ENCODE peak calls at places on chromosomes 2 and 18, in nine cellular contexts. A, T, L, F, R, P, C, W and X are unnamed samples.

GRCh38 chr2:239465017-239466001 is 64.5 kb upstream of the HDAC4 start:
- DNase-seq in A (peak; percentile 88), T (no peak), L (no peak), F (peak; percentile 37), R (peak; percentile 52), P (peak; percentile 92), C (peak; percentile 13), W (peak; percentile 85), X (no peak)

GRCh38 chr2:127414855-127415592 is 3.2 kb upstream of the PROC start:
- DNase-seq in A (no peak), T (no peak), L (no peak), F (no peak), R (no peak), P (peak; percentile 43), C (no peak), W (no peak), X (no peak)

GRCh38 chr2:127649684-127650040 is 3.7 kb downstream of the GPR17 start:
- DNase-seq in A (peak; percentile 79), T (peak; percentile 84), L (peak; percentile 89), F (peak; percentile 90), R (no peak), P (peak; percentile 83), C (peak; percentile 88), W (peak; percentile 89), X (peak; percentile 89)

GRCh38 chr2:203822240-203822639 is 45.3 kb upstream of the CTLA4 start:
- DNase-seq in A (no peak), T (no peak), L (no peak), F (no peak), R (no peak), P (no peak), C (no peak), W (no peak), X (no peak)

GRCh38 chr2:239657992-239658391 is 257.2 kb upstream of the HDAC4 start:
- DNase-seq in A (no peak), T (no peak), L (no peak), F (peak; percentile 4), R (no peak), P (no peak), C (no peak), W (no peak), X (no peak)

GRCh38 chr2:148013879-148014278 is 6.7 kb downstream of the ORC4 start:
- DNase-seq in A (no peak), T (no peak), L (no peak), F (no peak), R (no peak), P (no peak), C (no peak), W (no peak), X (no peak)

GRCh38 chr2:109715302-109715937 is 78.7 kb upstream of the RGPD5 start:
- DNase-seq in A (no peak), T (no peak), L (peak; percentile 54), F (no peak), R (no peak), P (no peak), C (peak; percentile 45), W (no peak), X (peak; percentile 28)

GRCh38 chr2:239220363-239220762 is 180.5 kb downstream of the HDAC4 start:
- DNase-seq in A (no peak), T (no peak), L (no peak), F (no peak), R (no peak), P (no peak), C (no peak), W (no peak), X (no peak)

GRCh38 chr2:201264472-201265173 is 4.3 kb downstream of the CASP8 start:
- DNase-seq in A (no peak), T (no peak), L (no peak), F (peak; percentile 40), R (no peak), P (no peak), C (no peak), W (no peak), X (no peak)

GRCh38 chr18:48391863-48392262 is 17.3 kb downstream of the ZBTB7C start:
- DNase-seq in A (no peak), T (no peak), L (no peak), F (no peak), R (no peak), P (no peak), C (peak; percentile 7), W (no peak), X (peak; percentile 9)

GRCh38 chr2:8614646-8615045 is 67.2 kb upstream of the ID2 start:
- DNase-seq in A (no peak), T (no peak), L (no peak), F (no peak), R (no peak), P (no peak), C (no peak), W (no peak), X (no peak)

GRCh38 chr2:8886876-8887275 is 49.5 kb upstream of the KIDINS220 start:
- DNase-seq in A (no peak), T (no peak), L (no peak), F (peak; percentile 23), R (no peak), P (no peak), C (no peak), W (no peak), X (no peak)

DNA sequence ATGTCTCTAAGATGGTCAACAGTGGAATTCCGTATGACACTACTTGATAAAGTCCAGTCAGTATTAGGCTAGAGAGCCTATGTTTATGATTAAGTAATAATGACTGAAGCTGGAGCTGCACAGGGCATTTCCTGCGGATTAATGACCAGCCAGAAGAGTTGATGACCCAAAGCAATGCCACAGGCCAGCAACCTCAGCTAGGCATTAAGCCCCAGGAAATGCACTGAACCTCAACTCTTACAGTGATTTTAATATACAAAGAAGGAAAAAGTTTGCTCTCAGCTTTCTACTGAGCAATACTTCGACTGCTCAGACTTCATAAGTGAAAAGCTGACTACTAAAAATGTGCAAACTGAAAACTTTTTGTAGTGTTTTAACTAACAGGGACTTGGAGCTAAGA is 3.9 kb downstream of the KCTD1 start:
- DNase-seq in A (no peak), T (no peak), L (no peak), F (no peak), R (no peak), P (no peak), C (no peak), W (no peak), X (no peak)
- H3K4me3 ChIP-seq in A (peak overlapping the region; percentile 75), T (peak overlapping the region; percentile 10), L (no peak overlapping the region), F (peak overlapping the region; percentile 37), R (no peak overlapping the region), P (no peak overlapping the region), C (no peak overlapping the region), W (no peak overlapping the region), X (no peak overlapping the region)

DNA sequence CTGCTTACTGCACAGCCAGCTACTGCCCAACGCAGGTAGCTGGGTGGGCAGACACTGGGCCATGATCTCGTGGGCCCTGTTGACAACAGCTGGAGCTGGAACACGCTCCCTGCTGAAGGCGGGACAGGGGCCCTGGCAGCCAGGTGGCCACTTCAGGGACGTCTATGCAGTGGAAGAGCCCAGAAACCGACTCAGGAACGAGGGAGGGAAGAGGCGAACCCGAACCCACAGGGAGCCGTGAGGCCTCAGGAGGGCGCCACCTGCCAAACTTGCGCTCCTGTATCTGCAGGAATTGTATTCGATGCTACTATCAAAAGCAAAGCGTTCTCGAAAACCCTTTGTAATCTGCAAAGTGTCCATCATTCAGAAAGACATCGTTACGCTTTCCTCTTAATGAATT is 198.4 kb downstream of the EIPR1 start:
- DNase-seq in A (no peak), T (peak; percentile 44), L (no peak), F (no peak), R (no peak), P (no peak), C (no peak), W (no peak), X (no peak)
- TF ChIP-seq CTCF in A (no peak), T (peak; percentile 56), L (peak; percentile 37), F (peak; percentile 41), R (peak; percentile 43), P (no peak), C (no peak), W (no peak), X (no peak)

GRCh38 chr2:234488913-234489451 is 7.9 kb downstream of the ARL4C start:
- DNase-seq in A (no peak), T (no peak), L (no peak), F (peak; percentile 53), R (no peak), P (no peak), C (no peak), W (no peak), X (no peak)

GRCh38 chr2:234492687-234493086 is 4.2 kb downstream of the ARL4C start:
- DNase-seq in A (no peak), T (no peak), L (no peak), F (peak; percentile 38), R (no peak), P (no peak), C (no peak), W (no peak), X (no peak)

GRCh38 chr2:234491281-234491680 is 5.6 kb downstream of the ARL4C start:
- DNase-seq in A (no peak), T (no peak), L (no peak), F (no peak), R (no peak), P (no peak), C (no peak), W (no peak), X (no peak)

GRCh38 chr2:234491897-234492296 is 5.0 kb downstream of the ARL4C start:
- DNase-seq in A (no peak), T (no peak), L (no peak), F (no peak), R (no peak), P (no peak), C (no peak), W (no peak), X (no peak)

GRCh38 chr2:234490239-234491074 is 6.4 kb downstream of the ARL4C start:
- DNase-seq in A (no peak), T (no peak), L (no peak), F (no peak), R (no peak), P (no peak), C (no peak), W (no peak), X (no peak)
- H3K4me3 ChIP-seq in A (no peak overlapping the region), T (no peak overlapping the region), L (no peak overlapping the region), F (peak overlapping the region; percentile 93), R (no peak overlapping the region), P (no peak overlapping the region), C (no peak overlapping the region), W (no peak overlapping the region), X (no peak overlapping the region)

DNA sequence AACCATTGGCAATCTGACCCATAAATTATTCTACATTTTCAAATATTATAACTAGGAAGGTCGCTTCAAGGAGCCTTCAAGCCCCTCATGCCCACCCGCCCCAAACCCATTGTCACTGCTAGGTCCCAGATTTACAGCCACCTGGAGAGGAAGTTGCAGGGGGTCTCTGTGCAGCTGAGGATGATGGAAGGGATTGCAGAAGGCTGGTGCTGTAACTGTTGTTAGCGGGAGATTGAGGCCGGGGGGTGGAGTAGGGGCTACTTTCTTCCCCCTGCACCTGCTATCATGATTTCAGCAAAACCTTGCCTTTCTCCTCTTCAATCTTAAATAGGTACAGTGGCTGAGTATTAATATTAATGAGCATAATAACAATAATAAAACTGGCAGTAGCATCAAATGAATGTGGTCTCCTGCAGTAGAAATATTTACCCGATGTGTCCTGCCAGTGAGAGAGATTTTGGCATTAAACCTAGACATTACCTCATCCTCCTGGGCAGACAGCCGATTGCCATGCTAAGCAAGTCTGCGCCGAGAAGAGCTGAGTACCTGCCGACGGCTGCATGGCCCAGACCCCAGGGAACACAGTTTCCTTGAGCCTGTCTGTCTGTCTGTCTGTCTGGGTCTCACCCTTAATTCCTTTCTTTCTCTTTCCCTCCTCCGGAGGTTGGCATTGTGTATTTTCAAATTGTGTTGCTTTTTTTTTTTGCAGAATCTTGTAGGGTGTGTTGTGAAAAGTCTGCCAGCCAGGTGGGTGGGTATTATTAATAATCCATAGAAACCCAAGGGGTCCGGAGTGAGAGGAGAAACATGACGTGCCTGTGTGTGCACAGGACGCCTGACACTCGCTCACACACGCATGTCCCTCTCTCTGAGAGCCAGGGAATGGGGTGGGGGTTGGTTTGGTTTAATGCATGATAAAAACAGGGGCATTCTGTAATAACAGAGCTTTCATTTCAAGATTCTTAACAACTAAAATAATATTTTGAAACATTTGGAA is 225.2 kb downstream of the FAM210A start:
- DNase-seq in A (peak; percentile 58), T (no peak), L (peak; percentile 62), F (peak; percentile 38), R (peak; percentile 77), P (no peak), C (peak; percentile 59), W (peak; percentile 57), X (peak; percentile 63)
- TF ChIP-seq CTCF in A (no peak), T (no peak), L (no peak), F (no peak), R (no peak), P (no peak), C (no peak), W (no peak), X (no peak)